ENCODE peak calls at places on chromosomes 16 and 17, in four cellular contexts. Q is uterus, F is OCI-LY7, S is osteoblast. N is an unnamed sample.

GRCh38 chr16:86567701-86568571 is 1.3 kb downstream of the FOXC2 start:
- DNase-seq in Q (no peak), F (no peak), S (peak), N (no peak)

GRCh38 chr17:2954898-2955445 is 108.4 kb downstream of the OR1D5 start:
- DNase-seq in Q (no peak), F (peak), S (peak), N (no peak)

GRCh38 chr16:10537946-10538345 is 42.5 kb downstream of the EMP2 start:
- DNase-seq in Q (no peak), F (no peak), S (no peak), N (no peak)

GRCh38 chr16:85151603-85152413 is 39.5 kb upstream of the CIBAR2 start:
- DNase-seq in Q (peak), F (no peak), S (peak), N (no peak)

GRCh38 chr17:21680366-21680765 is 12.0 kb upstream of the KCNJ18 start:
- DNase-seq in Q (no peak), F (no peak), S (no peak), N (no peak)

GRCh38 chr17:75856062-75856681 is 1.0 kb upstream of the WBP2 start:
- DNase-seq in Q (no peak), F (peak), S (peak), N (no peak)

GRCh38 chr17:57782051-57782490 is 37.0 kb upstream of the CCDC182 start:
- DNase-seq in Q (no peak), F (no peak), S (no peak), N (no peak)

GRCh38 chr16:70520612-70521297 is 2.6 kb downstream of the COG4 start:
- DNase-seq in Q (no peak), F (no peak), S (peak), N (no peak)

GRCh38 chr16:67651847-67652246 is 6.9 kb downstream of the CARMIL2 start:
- DNase-seq in Q (no peak), F (no peak), S (peak), N (no peak)

GRCh38 chr17:36463916-36464764 is 22.3 kb upstream of the ZNHIT3 start:
- DNase-seq in Q (no peak), F (no peak), S (peak), N (no peak)

GRCh38 chr16:89805136-89805905 is 11.1 kb downstream of the FANCA start:
- DNase-seq in Q (no peak), F (no peak), S (peak), N (no peak)

GRCh38 chr16:69859105-69859969 is 91.8 kb upstream of the CLEC18A start:
- DNase-seq in Q (no peak), F (peak), S (peak), N (no peak)

GRCh38 chr16:28554634-28555423 is 1.1 kb downstream of the SGF29 start:
- DNase-seq in Q (no peak), F (no peak), S (no peak), N (no peak)

GRCh38 chr17:9022553-9023388 is 1.5 kb downstream of the NTN1 start:
- DNase-seq in Q (no peak), F (no peak), S (peak), N (no peak)

GRCh38 chr16:24135624-24136296 is 120.4 kb upstream of the CACNG3 start:
- DNase-seq in Q (no peak), F (no peak), S (no peak), N (no peak)

GRCh38 chr17:64507418-64507766 is 615 bp downstream of the CEP95 start:
- DNase-seq in Q (no peak), F (peak), S (peak), N (no peak)

GRCh38 chr17:50589112-50589712 is 28.7 kb downstream of the CACNA1G start:
- DNase-seq in Q (no peak), F (no peak), S (no peak), N (no peak)

GRCh38 chr17:40542562-40543411 is 22.5 kb downstream of the CCR7 start:
- DNase-seq in Q (peak), F (peak), S (peak), N (peak)

GRCh38 chr17:32971171-32971570 is 20.5 kb upstream of the SPACA3 start:
- DNase-seq in Q (no peak), F (no peak), S (no peak), N (no peak)

GRCh38 chr16:30186444-30186781 is 3.0 kb downstream of the CORO1A start:
- DNase-seq in Q (no peak), F (no peak), S (no peak), N (no peak)

GRCh38 chr17:17305282-17305801 is 2.2 kb downstream of the NT5M start:
- DNase-seq in Q (no peak), F (peak), S (peak), N (no peak)

GRCh38 chr16:87897563-87898505 is 28.5 kb upstream of the SLC7A5 start:
- DNase-seq in Q (no peak), F (peak), S (peak), N (no peak)

GRCh38 chr16:89037261-89038152 is 56.1 kb upstream of the ACSF3 start:
- DNase-seq in Q (no peak), F (peak), S (peak), N (no peak)

GRCh38 chr17:8674344-8675305 is 44.1 kb upstream of the MYH10 start:
- DNase-seq in Q (peak), F (no peak), S (peak), N (no peak)

GRCh38 chr17:20263595-20263994 is 203.7 kb downstream of the LGALS9B start:
- DNase-seq in Q (no peak), F (no peak), S (no peak), N (no peak)

GRCh38 chr16:89633064-89633631 is 19.7 kb downstream of the DPEP1 start:
- DNase-seq in Q (no peak), F (no peak), S (peak), N (no peak)

GRCh38 chr17:79261361-79262072 is 186.9 kb downstream of the ENGASE start:
- DNase-seq in Q (no peak), F (no peak), S (no peak), N (no peak)

GRCh38 chr17:79258843-79259242 is 184.2 kb downstream of the ENGASE start:
- DNase-seq in Q (no peak), F (no peak), S (no peak), N (no peak)

GRCh38 chr17:79258042-79258441 is 183.4 kb downstream of the ENGASE start:
- DNase-seq in Q (no peak), F (no peak), S (no peak), N (no peak)

GRCh38 chr17:79263191-79263590 is 188.6 kb downstream of the ENGASE start:
- DNase-seq in Q (no peak), F (no peak), S (no peak), N (no peak)

DNA sequence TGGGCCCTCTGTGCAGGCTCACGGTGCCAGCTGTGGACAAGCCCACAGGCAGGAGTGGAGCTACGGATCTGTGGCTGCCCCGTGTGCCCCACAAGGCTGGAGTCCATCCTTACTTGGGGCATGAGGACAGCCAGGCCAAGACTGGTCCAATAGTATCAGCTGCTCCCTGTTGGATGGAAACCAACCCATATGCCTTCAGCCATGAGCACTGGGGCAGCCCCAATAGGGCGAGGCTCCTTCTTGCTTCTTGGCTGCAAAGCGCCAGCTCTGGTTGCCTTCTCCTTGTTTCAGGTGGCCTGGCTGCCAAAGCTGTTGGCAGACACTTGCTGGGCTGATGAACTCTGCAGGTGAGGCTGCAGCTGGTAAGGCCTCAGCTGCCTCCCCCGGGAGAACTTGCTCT is 188.0 kb downstream of the ENGASE start:
- DNase-seq in Q (no peak), F (peak), S (no peak), N (no peak)
- TF ChIP-seq CTCF in Q (no peak), F (no peak), S (no peak), N (no peak)

GRCh38 chr16:17972460-17972943 is 364.0 kb downstream of the NPIPA8 start:
- DNase-seq in Q (no peak), F (no peak), S (no peak), N (no peak)

GRCh38 chr16:17970366-17970765 is 366.2 kb downstream of the NPIPA8 start:
- DNase-seq in Q (no peak), F (no peak), S (no peak), N (no peak)

GRCh38 chr16:17965131-17965530 is 371.4 kb downstream of the NPIPA8 start:
- DNase-seq in Q (no peak), F (no peak), S (no peak), N (no peak)

GRCh38 chr16:17970816-17971291 is 365.7 kb downstream of the NPIPA8 start:
- DNase-seq in Q (no peak), F (no peak), S (no peak), N (no peak)
- TF ChIP-seq CTCF in Q (no peak), F (peak), S (no peak), N (no peak)

GRCh38 chr16:74035816-74036215 is 260.8 kb upstream of the PSMD7 start:
- DNase-seq in Q (no peak), F (peak), S (no peak), N (no peak)
- TF ChIP-seq CTCF in Q (no peak), F (peak), S (peak), N (no peak)

GRCh38 chr16:19400709-19401108 is 17.0 kb upstream of the TMC5 start:
- DNase-seq in Q (no peak), F (peak), S (no peak), N (no peak)
- TF ChIP-seq CTCF in Q (no peak), F (peak), S (no peak), N (no peak)

GRCh38 chr16:57801098-57801855 is 1.0 kb downstream of the KIFC3 start:
- DNase-seq in Q (no peak), F (no peak), S (peak), N (no peak)
- TF ChIP-seq CTCF in Q (no peak), F (no peak), S (peak), N (no peak)

N was measured in omental fat pad.